ENCODE peak calls at places on chromosome 10, in four cellular contexts. One of them, this sample, is unnamed.

GRCh38 chr10:94314913-94315545 is 47.7 kb downstream of the NOC3L start:
- DNase-seq in HepG2: peak
- DNase-seq in GM12878: no peak
- DNase-seq in K562: no peak
- DNase-seq in this sample: peak

GRCh38 chr10:17278607-17279240 is 50.7 kb downstream of the VIM start:
- DNase-seq in HepG2: no peak
- DNase-seq in GM12878: no peak
- DNase-seq in K562: no peak
- DNase-seq in this sample: no peak

GRCh38 chr10:79148452-79149344 is 79.9 kb downstream of the ZMIZ1 start:
- DNase-seq in HepG2: no peak
- DNase-seq in GM12878: no peak
- DNase-seq in K562: peak
- DNase-seq in this sample: peak

GRCh38 chr10:11425288-11425595 is 186.2 kb downstream of the USP6NL start:
- DNase-seq in HepG2: no peak
- DNase-seq in GM12878: no peak
- DNase-seq in K562: no peak
- DNase-seq in this sample: no peak

GRCh38 chr10:18659784-18660561 is 742 bp downstream of the ARL5B start:
- DNase-seq in HepG2: peak
- DNase-seq in GM12878: peak
- DNase-seq in K562: peak
- DNase-seq in this sample: peak

GRCh38 chr10:18649364-18649959 is 1.9 kb downstream of the NSUN6 start:
- DNase-seq in HepG2: no peak
- DNase-seq in GM12878: no peak
- DNase-seq in K562: no peak
- DNase-seq in this sample: no peak

GRCh38 chr10:43350139-43350538 is 21.3 kb upstream of the FXYD4 start:
- DNase-seq in HepG2: no peak
- DNase-seq in GM12878: no peak
- DNase-seq in K562: no peak
- DNase-seq in this sample: peak

GRCh38 chr10:93166116-93166515 is 92.4 kb downstream of the CYP26A1 start:
- DNase-seq in HepG2: no peak
- DNase-seq in GM12878: no peak
- DNase-seq in K562: no peak
- DNase-seq in this sample: no peak

GRCh38 chr10:85735997-85736396 is 630.6 kb downstream of the GRID1 start:
- DNase-seq in HepG2: no peak
- DNase-seq in GM12878: no peak
- DNase-seq in K562: no peak
- DNase-seq in this sample: no peak

GRCh38 chr10:71289421-71290130 is 29.5 kb upstream of the SLC29A3 start:
- DNase-seq in HepG2: no peak
- DNase-seq in GM12878: no peak
- DNase-seq in K562: no peak
- DNase-seq in this sample: no peak

GRCh38 chr10:93722550-93722949 is 20.2 kb upstream of the FRA10AC1 start:
- DNase-seq in HepG2: no peak
- DNase-seq in GM12878: no peak
- DNase-seq in K562: no peak
- DNase-seq in this sample: no peak

GRCh38 chr10:28545967-28546644 is 13.2 kb downstream of the WAC start:
- DNase-seq in HepG2: no peak
- DNase-seq in GM12878: no peak
- DNase-seq in K562: no peak
- DNase-seq in this sample: no peak

GRCh38 chr10:72772031-72772430 is 80.1 kb downstream of the MCU start:
- DNase-seq in HepG2: no peak
- DNase-seq in GM12878: no peak
- DNase-seq in K562: no peak
- DNase-seq in this sample: no peak

GRCh38 chr10:92697663-92698511 is 8.1 kb downstream of the HHEX start:
- DNase-seq in HepG2: peak
- DNase-seq in GM12878: no peak
- DNase-seq in K562: no peak
- DNase-seq in this sample: no peak

GRCh38 chr10:70380350-70381135 is 1.9 kb downstream of the LRRC20 start:
- DNase-seq in HepG2: no peak
- DNase-seq in GM12878: no peak
- DNase-seq in K562: no peak
- DNase-seq in this sample: no peak

GRCh38 chr10:123429631-123430257 is 236.4 kb upstream of the GPR26 start:
- DNase-seq in HepG2: no peak
- DNase-seq in GM12878: no peak
- DNase-seq in K562: no peak
- DNase-seq in this sample: peak

GRCh38 chr10:62250594-62251198 is 17.9 kb downstream of the RTKN2 start:
- DNase-seq in HepG2: peak
- DNase-seq in GM12878: no peak
- DNase-seq in K562: no peak
- DNase-seq in this sample: no peak

GRCh38 chr10:112389147-112389822 is 15.4 kb downstream of the ACSL5 start:
- DNase-seq in HepG2: peak
- DNase-seq in GM12878: peak
- DNase-seq in K562: no peak
- DNase-seq in this sample: no peak

GRCh38 chr10:13699216-13699615 is 112.5 kb downstream of the PRPF18 start:
- DNase-seq in HepG2: no peak
- DNase-seq in GM12878: no peak
- DNase-seq in K562: no peak
- DNase-seq in this sample: no peak

GRCh38 chr10:126247454-126247975 is 140.8 kb downstream of the ADAM12 start:
- DNase-seq in HepG2: no peak
- DNase-seq in GM12878: no peak
- DNase-seq in K562: no peak
- DNase-seq in this sample: no peak

GRCh38 chr10:19498348-19499290 is 317.6 kb upstream of the PLXDC2 start:
- DNase-seq in HepG2: no peak
- DNase-seq in GM12878: no peak
- DNase-seq in K562: no peak
- DNase-seq in this sample: no peak

GRCh38 chr10:110392121-110392859 is 87.6 kb upstream of the SMNDC1 start:
- DNase-seq in HepG2: no peak
- DNase-seq in GM12878: no peak
- DNase-seq in K562: no peak
- DNase-seq in this sample: no peak

GRCh38 chr10:75617485-75618155 is 186.2 kb downstream of the LRMDA start:
- DNase-seq in HepG2: no peak
- DNase-seq in GM12878: no peak
- DNase-seq in K562: no peak
- DNase-seq in this sample: no peak

DNA sequence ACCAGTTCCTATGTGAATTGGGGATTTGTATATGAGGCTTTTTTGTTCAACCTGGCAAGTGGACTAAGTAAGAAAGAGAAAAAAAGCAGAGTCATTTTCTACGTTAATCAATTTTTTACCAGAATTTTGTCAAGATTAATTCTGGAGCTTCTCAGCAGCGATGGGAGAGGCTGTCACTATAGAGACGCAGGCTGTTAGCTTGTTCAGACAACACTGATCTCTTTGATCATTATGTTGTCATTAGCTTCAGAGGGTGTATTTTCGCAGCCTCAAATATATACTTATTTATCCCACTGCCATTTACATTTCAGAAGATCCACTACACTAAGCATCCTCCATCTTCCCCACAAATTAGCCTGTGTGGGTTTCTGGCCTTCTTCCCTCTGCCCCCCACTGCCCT is 196.7 kb upstream of the PFKP start:
- DNase-seq in HepG2: no peak
- DNase-seq in GM12878: no peak
- DNase-seq in K562: no peak
- DNase-seq in this sample: no peak
- TF ChIP-seq TAF1 in HepG2: no peak
- TF ChIP-seq TAF1 in GM12878: no peak
- TF ChIP-seq TAF1 in K562: no peak
- TF ChIP-seq TAF1 in this sample: no peak

GRCh38 chr10:21125471-21126228 is 228.5 kb upstream of the NEBL start:
- DNase-seq in HepG2: no peak
- DNase-seq in GM12878: no peak
- DNase-seq in K562: no peak
- DNase-seq in this sample: no peak
- TF ChIP-seq RFX5 in HepG2: no peak
- TF ChIP-seq RFX5 in GM12878: no peak
- TF ChIP-seq RFX5 in K562: no peak
- TF ChIP-seq RFX5 in this sample: no peak

GRCh38 chr10:8336629-8337331 is 282.3 kb downstream of the GATA3 start:
- DNase-seq in HepG2: peak
- DNase-seq in GM12878: no peak
- DNase-seq in K562: no peak
- DNase-seq in this sample: no peak
- TF ChIP-seq MXI1 in HepG2: no peak
- TF ChIP-seq MXI1 in GM12878: no peak
- TF ChIP-seq MXI1 in K562: no peak
- TF ChIP-seq MXI1 in this sample: no peak

DNA sequence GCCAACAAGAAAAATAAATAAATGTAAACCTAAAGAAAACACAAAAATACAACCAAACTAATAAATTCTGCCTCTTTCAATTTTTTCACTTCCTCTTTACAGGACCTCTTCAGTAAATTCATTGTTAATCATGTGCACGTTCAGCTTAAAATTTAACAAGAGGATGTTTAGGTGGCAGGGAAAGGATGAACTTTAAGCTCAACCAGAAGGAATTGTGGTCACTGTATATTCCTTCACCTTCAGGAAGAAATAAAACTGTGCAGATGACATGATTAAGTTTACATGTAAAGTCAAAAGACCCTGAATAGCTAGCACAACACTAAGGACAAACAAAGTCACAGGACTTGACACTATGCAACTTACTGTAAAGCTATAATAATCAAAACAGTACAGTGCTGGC is 33.0 kb downstream of the KIF5B start:
- DNase-seq in HepG2: peak
- DNase-seq in GM12878: no peak
- DNase-seq in K562: no peak
- DNase-seq in this sample: no peak
- TF ChIP-seq TAF1 in HepG2: no peak
- TF ChIP-seq TAF1 in GM12878: no peak
- TF ChIP-seq TAF1 in K562: no peak
- TF ChIP-seq TAF1 in this sample: no peak

DNA sequence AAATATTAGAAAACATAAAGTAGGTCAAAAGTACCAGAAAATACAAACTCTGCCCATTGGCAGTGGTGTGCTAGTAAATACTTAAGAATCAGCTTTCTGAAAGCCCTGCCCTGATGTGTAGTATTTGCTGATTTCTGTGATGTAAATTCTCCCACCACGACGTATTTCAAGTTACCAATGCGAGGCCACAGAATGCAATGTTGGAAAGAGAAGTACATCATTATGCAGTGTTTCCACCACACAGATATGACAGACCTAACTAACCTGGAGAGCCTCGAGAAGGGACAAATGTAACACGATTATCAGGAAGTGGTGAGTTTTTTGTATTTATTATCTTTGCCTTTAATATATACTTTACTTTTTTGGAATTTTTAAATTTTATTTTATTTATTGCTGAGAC is 11.7 kb upstream of the MAP3K8 start:
- DNase-seq in HepG2: no peak
- DNase-seq in GM12878: no peak
- DNase-seq in K562: no peak
- DNase-seq in this sample: no peak
- TF ChIP-seq RFX5 in HepG2: no peak
- TF ChIP-seq RFX5 in GM12878: no peak
- TF ChIP-seq RFX5 in K562: no peak
- TF ChIP-seq RFX5 in this sample: no peak